ENCODE peak calls at places on chromosomes 4 and X, in nine cellular contexts. U is ovary, V is astrocyte of the spinal cord, A is GM20000, G is suprapubic skin, H is fibroblast of the aortic adventitia, Q is epithelial cell of esophagus, I is GM13976, N is heart right ventricle. Z is an unnamed sample.
A peak's percentile ranks its signal among the peaks of the same experiment; 100 is the strongest.

GRCh38 chr4:53908661-53909078 is 155.7 kb downstream of the CHIC2 start:
- DNase-seq in U (no peak), A (peak; percentile 41), V (peak; percentile 89), N (peak; percentile 59), I (peak; percentile 32), H (peak; percentile 98), Q (peak; percentile 91), G (no peak), Z (peak; percentile 35)

GRCh38 chr4:149164282-149164681 is 651.4 kb downstream of the IQCM start:
- DNase-seq in A (no peak), I (no peak), U (no peak), V (peak; percentile 64), G (no peak), N (no peak), H (peak; percentile 4), Q (no peak), Z (no peak)

GRCh38 chr4:15765910-15766703 is 12.0 kb upstream of the CD38 start:
- DNase-seq in I (no peak), U (no peak), V (no peak), H (no peak), A (no peak), G (no peak), N (no peak), Q (no peak), Z (no peak)

GRCh38 chr4:21304061-21304541 is 603.8 kb downstream of the PACRGL start:
- DNase-seq in Q (no peak), U (no peak), H (no peak), N (no peak), V (no peak), I (no peak), A (no peak), G (no peak), Z (no peak)

GRCh38 chrX:11664211-11664888 is 1.4 kb downstream of the ARHGAP6 start:
- DNase-seq in H (no peak), U (peak; percentile 44), A (peak; percentile 33), N (no peak), G (peak; percentile 63), V (peak; percentile 20), Q (peak; percentile 4), I (peak; percentile 49), Z (peak; percentile 38)

GRCh38 chr4:10120943-10121567 is 4.5 kb upstream of the WDR1 start:
- DNase-seq in N (no peak), V (no peak), I (no peak), G (no peak), A (no peak), H (no peak), U (no peak), Q (no peak), Z (no peak)

GRCh38 chrX:71885099-71885498 is 25.5 kb upstream of the NHSL2 start:
- DNase-seq in V (no peak), I (no peak), N (no peak), G (no peak), A (no peak), H (no peak), Q (no peak), U (no peak), Z (no peak)

GRCh38 chr4:8575457-8575856 is 4.7 kb upstream of the GPR78 start:
- DNase-seq in H (no peak), U (peak; percentile 47), V (no peak), I (no peak), A (no peak), G (peak; percentile 21), Q (no peak), N (no peak), Z (no peak)

GRCh38 chr4:52995341-52996030 is 133.4 kb downstream of the RASL11B start:
- DNase-seq in V (peak; percentile 22), G (no peak), U (no peak), N (no peak), I (no peak), H (no peak), Q (peak; percentile 60), A (no peak), Z (no peak)

GRCh38 chrX:39936886-39937770 is 160.6 kb downstream of the BCOR start:
- DNase-seq in N (no peak), H (no peak), I (peak; percentile 49), Q (no peak), U (no peak), V (no peak), G (no peak), A (peak; percentile 17), Z (peak; percentile 26)

GRCh38 chrX:147848009-147848408 is 63.7 kb upstream of the FMR1 start:
- DNase-seq in H (no peak), A (no peak), G (no peak), U (peak; percentile 42), Q (no peak), N (no peak), V (no peak), I (no peak), Z (no peak)

GRCh38 chr4:155371432-155372043 is 5.2 kb downstream of the MAP9 start:
- DNase-seq in Q (peak; percentile 40), U (no peak), I (no peak), G (no peak), N (no peak), V (peak; percentile 37), H (peak; percentile 60), A (no peak), Z (no peak)

GRCh38 chr4:148376151-148376550 is 66.1 kb downstream of the NR3C2 start:
- DNase-seq in U (peak; percentile 39), V (peak; percentile 67), H (peak; percentile 36), Q (peak; percentile 67), I (no peak), A (no peak), N (peak; percentile 59), G (no peak), Z (no peak)

GRCh38 chrX:97691901-97692455 is 808.3 kb downstream of the RPA4 start:
- DNase-seq in U (no peak), H (peak; percentile 6), I (no peak), A (no peak), Q (no peak), V (no peak), N (no peak), G (no peak), Z (no peak)

GRCh38 chr4:165766976-165767375 is 106.1 kb upstream of the TLL1 start:
- DNase-seq in G (no peak), N (no peak), U (no peak), A (no peak), H (no peak), I (no peak), Q (no peak), V (no peak), Z (no peak)

GRCh38 chr4:127045872-127046271 is 586.9 kb upstream of the INTU start:
- DNase-seq in Q (peak; percentile 76), U (no peak), I (no peak), A (no peak), G (no peak), V (no peak), H (no peak), N (no peak), Z (no peak)

GRCh38 chrX:69309074-69309792 is 144.0 kb upstream of the PJA1 start:
- DNase-seq in U (no peak), V (no peak), I (no peak), G (peak; percentile 14), Q (no peak), H (no peak), A (no peak), N (no peak), Z (no peak)

GRCh38 chrX:139844884-139845283 is 88.0 kb downstream of the ATP11C start:
- DNase-seq in Q (no peak), H (no peak), I (no peak), N (no peak), V (no peak), G (no peak), U (no peak), A (peak; percentile 18), Z (no peak)

GRCh38 chr4:66430856-66431255 is 760.6 kb upstream of the EPHA5 start:
- DNase-seq in A (no peak), G (no peak), U (no peak), N (no peak), H (peak; percentile 98), V (peak; percentile 9), I (no peak), Q (peak; percentile 48), Z (no peak)

GRCh38 chr4:6343950-6344408 is 74.3 kb downstream of the WFS1 start:
- DNase-seq in I (no peak), V (peak; percentile 44), N (no peak), Q (peak; percentile 73), G (no peak), H (peak; percentile 54), U (no peak), A (no peak), Z (no peak)
- TF ChIP-seq CTCF in I (no peak), V (peak; percentile 11), N (no peak), Q (no peak), G (no peak), H (peak; percentile 6), U (no peak), A (no peak), Z (peak; percentile 16)

DNA sequence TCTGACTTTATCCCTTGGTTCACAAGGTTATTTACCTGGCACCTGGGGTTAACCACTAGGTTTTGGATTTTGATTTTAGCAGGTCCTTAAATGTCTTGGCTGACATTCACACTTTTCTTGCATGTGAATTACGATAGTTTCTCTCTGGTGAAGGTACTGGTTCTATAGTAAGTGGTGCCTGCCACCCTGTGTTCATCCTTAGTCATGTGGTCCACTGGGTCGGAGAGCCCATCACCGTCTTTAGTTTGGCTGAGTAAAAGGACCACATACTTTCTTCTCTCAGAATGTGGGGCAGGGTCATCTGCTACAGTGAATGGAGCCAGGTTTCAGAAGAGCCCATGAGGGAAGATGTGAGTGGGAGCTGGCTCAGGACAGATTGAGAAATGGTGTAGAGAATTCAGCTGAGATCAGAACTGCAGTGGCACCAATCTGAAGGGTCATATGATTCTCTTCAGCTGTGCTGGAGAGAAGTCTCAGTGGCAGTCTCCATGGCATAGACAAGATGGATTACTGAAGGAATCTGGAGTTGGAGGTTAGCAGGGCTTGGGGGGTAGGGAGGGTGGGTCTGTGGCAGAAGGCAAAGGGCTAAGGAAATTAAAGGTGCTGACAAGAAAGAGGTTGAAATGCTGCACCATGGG is 310.4 kb downstream of the GPAT3 start:
- DNase-seq in A (no peak), Q (no peak), N (no peak), U (no peak), I (no peak), H (no peak), G (no peak), V (no peak), Z (no peak)
- TF ChIP-seq CTCF in A (no peak), Q (no peak), N (no peak), U (no peak), I (no peak), H (no peak), G (no peak), V (no peak), Z (no peak)

GRCh38 chr4:135718019-135718418 is 1516.4 kb upstream of the PABPC4L start:
- DNase-seq in N (no peak), G (no peak), A (no peak), H (no peak), I (no peak), V (peak; percentile 34), U (no peak), Q (peak; percentile 17), Z (no peak)
- TF ChIP-seq CTCF in N (peak; percentile 12), G (no peak), A (no peak), H (no peak), I (no peak), V (no peak), U (no peak), Q (peak; percentile 5), Z (no peak)

DNA sequence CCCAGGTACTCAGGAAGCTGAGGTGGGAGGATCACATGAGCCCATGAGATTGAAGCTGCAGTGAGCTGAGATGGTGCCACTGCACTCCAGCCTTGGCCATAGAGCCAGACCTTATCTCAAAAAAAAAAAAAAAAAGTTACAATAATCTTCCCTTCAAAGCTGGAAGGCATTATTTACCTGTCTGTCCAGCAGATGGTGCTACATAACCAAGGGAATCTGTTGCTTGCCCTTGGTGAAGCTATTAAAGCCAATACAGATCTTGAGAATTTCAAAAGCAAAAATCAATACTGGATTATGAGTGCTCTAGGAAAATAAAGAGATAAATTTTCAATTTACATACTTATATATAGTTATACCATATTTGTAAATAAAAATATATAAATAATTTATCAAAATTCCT is 25.9 kb downstream of the PKD2 start:
- DNase-seq in H (peak; percentile 79), G (no peak), I (peak; percentile 54), A (peak; percentile 50), Q (peak; percentile 72), U (no peak), V (peak; percentile 62), N (peak; percentile 54), Z (peak; percentile 50)
- TF ChIP-seq CTCF in H (peak; percentile 68), G (peak; percentile 60), I (peak; percentile 62), A (peak; percentile 43), Q (peak; percentile 72), U (peak; percentile 57), V (peak; percentile 66), N (peak; percentile 67), Z (peak; percentile 70)

Z was measured in GM10248.